ENCODE peak calls at places on chromosomes 16 and 17, in five cellular contexts. One of them, this sample, is unnamed.

GRCh38 chr16:24917891-24918290 is 72.1 kb downstream of the SLC5A11 start:
- DNase-seq in dorsolateral prefrontal cortex: no peak
- DNase-seq in H7: no peak
- DNase-seq in frontal cortex: no peak
- DNase-seq in stimulated activated CD8-positive, alpha-beta memory T cell treated with anti-CD3 and anti-CD28 coated beads, Interleukin-15, amount 100 ng/mL, for 4 hours: no peak
- DNase-seq in this sample: no peak

GRCh38 chr16:85856054-85856453 is 42.9 kb upstream of the IRF8 start:
- DNase-seq in dorsolateral prefrontal cortex: no peak
- DNase-seq in H7: no peak
- DNase-seq in frontal cortex: no peak
- DNase-seq in stimulated activated CD8-positive, alpha-beta memory T cell treated with anti-CD3 and anti-CD28 coated beads, Interleukin-15, amount 100 ng/mL, for 4 hours: no peak
- DNase-seq in this sample: no peak

GRCh38 chr16:84791088-84791487 is 28.7 kb upstream of the CRISPLD2 start:
- DNase-seq in dorsolateral prefrontal cortex: no peak
- DNase-seq in H7: no peak
- DNase-seq in frontal cortex: no peak
- DNase-seq in stimulated activated CD8-positive, alpha-beta memory T cell treated with anti-CD3 and anti-CD28 coated beads, Interleukin-15, amount 100 ng/mL, for 4 hours: no peak
- DNase-seq in this sample: no peak

GRCh38 chr16:50814541-50814940 is 72.7 kb downstream of the CYLD start:
- DNase-seq in dorsolateral prefrontal cortex: no peak
- DNase-seq in H7: no peak
- DNase-seq in frontal cortex: no peak
- DNase-seq in stimulated activated CD8-positive, alpha-beta memory T cell treated with anti-CD3 and anti-CD28 coated beads, Interleukin-15, amount 100 ng/mL, for 4 hours: no peak
- DNase-seq in this sample: no peak

GRCh38 chr17:57004944-57005579 is 27.1 kb downstream of the SCPEP1 start:
- DNase-seq in dorsolateral prefrontal cortex: no peak
- DNase-seq in H7: peak; percentile 53
- DNase-seq in frontal cortex: no peak
- DNase-seq in stimulated activated CD8-positive, alpha-beta memory T cell treated with anti-CD3 and anti-CD28 coated beads, Interleukin-15, amount 100 ng/mL, for 4 hours: no peak
- DNase-seq in this sample: no peak

GRCh38 chr16:2791174-2791573 is 3.8 kb upstream of the PRSS33 start:
- DNase-seq in dorsolateral prefrontal cortex: no peak
- DNase-seq in H7: no peak
- DNase-seq in frontal cortex: no peak
- DNase-seq in stimulated activated CD8-positive, alpha-beta memory T cell treated with anti-CD3 and anti-CD28 coated beads, Interleukin-15, amount 100 ng/mL, for 4 hours: no peak
- DNase-seq in this sample: no peak

GRCh38 chr16:80103463-80103862 is 437.3 kb upstream of the DYNLRB2 start:
- DNase-seq in dorsolateral prefrontal cortex: no peak
- DNase-seq in H7: no peak
- DNase-seq in frontal cortex: no peak
- DNase-seq in stimulated activated CD8-positive, alpha-beta memory T cell treated with anti-CD3 and anti-CD28 coated beads, Interleukin-15, amount 100 ng/mL, for 4 hours: no peak
- DNase-seq in this sample: no peak

GRCh38 chr17:57403241-57403640 is 146.9 kb downstream of the MSI2 start:
- DNase-seq in dorsolateral prefrontal cortex: peak; percentile 62
- DNase-seq in H7: no peak
- DNase-seq in frontal cortex: peak; percentile 21
- DNase-seq in stimulated activated CD8-positive, alpha-beta memory T cell treated with anti-CD3 and anti-CD28 coated beads, Interleukin-15, amount 100 ng/mL, for 4 hours: no peak
- DNase-seq in this sample: no peak

GRCh38 chr17:77670125-77670524 is 288.4 kb upstream of the TNRC6C start:
- DNase-seq in dorsolateral prefrontal cortex: no peak
- DNase-seq in H7: no peak
- DNase-seq in frontal cortex: no peak
- DNase-seq in stimulated activated CD8-positive, alpha-beta memory T cell treated with anti-CD3 and anti-CD28 coated beads, Interleukin-15, amount 100 ng/mL, for 4 hours: no peak
- DNase-seq in this sample: no peak

GRCh38 chr16:23045025-23045424 is 104.2 kb downstream of the USP31 start:
- DNase-seq in dorsolateral prefrontal cortex: no peak
- DNase-seq in H7: no peak
- DNase-seq in frontal cortex: no peak
- DNase-seq in stimulated activated CD8-positive, alpha-beta memory T cell treated with anti-CD3 and anti-CD28 coated beads, Interleukin-15, amount 100 ng/mL, for 4 hours: no peak
- DNase-seq in this sample: no peak

GRCh38 chr17:35141681-35142466 is at the start of gene NLE1:
- DNase-seq in dorsolateral prefrontal cortex: peak; percentile 85
- DNase-seq in H7: peak; percentile 94
- DNase-seq in frontal cortex: peak; percentile 85
- DNase-seq in stimulated activated CD8-positive, alpha-beta memory T cell treated with anti-CD3 and anti-CD28 coated beads, Interleukin-15, amount 100 ng/mL, for 4 hours: peak; percentile 76
- DNase-seq in this sample: peak; percentile 92

GRCh38 chr16:82888616-82889015 is 261.8 kb downstream of the CDH13 start:
- DNase-seq in dorsolateral prefrontal cortex: no peak
- DNase-seq in H7: no peak
- DNase-seq in frontal cortex: no peak
- DNase-seq in stimulated activated CD8-positive, alpha-beta memory T cell treated with anti-CD3 and anti-CD28 coated beads, Interleukin-15, amount 100 ng/mL, for 4 hours: no peak
- DNase-seq in this sample: peak; percentile 54

GRCh38 chr17:77331161-77331864 is 190.5 kb downstream of the SEC14L1 start:
- DNase-seq in dorsolateral prefrontal cortex: peak; percentile 92
- DNase-seq in H7: peak; percentile 98
- DNase-seq in frontal cortex: peak; percentile 81
- DNase-seq in stimulated activated CD8-positive, alpha-beta memory T cell treated with anti-CD3 and anti-CD28 coated beads, Interleukin-15, amount 100 ng/mL, for 4 hours: peak; percentile 79
- DNase-seq in this sample: peak; percentile 96

GRCh38 chr16:29811896-29812665 is at the start of gene PRRT2:
- DNase-seq in dorsolateral prefrontal cortex: peak; percentile 81
- DNase-seq in H7: peak; percentile 95
- DNase-seq in frontal cortex: peak; percentile 69
- DNase-seq in stimulated activated CD8-positive, alpha-beta memory T cell treated with anti-CD3 and anti-CD28 coated beads, Interleukin-15, amount 100 ng/mL, for 4 hours: no peak
- DNase-seq in this sample: peak; percentile 79

GRCh38 chr17:80175411-80175810 is 5.6 kb downstream of the CARD14 start:
- DNase-seq in dorsolateral prefrontal cortex: no peak
- DNase-seq in H7: peak; percentile 82
- DNase-seq in frontal cortex: no peak
- DNase-seq in stimulated activated CD8-positive, alpha-beta memory T cell treated with anti-CD3 and anti-CD28 coated beads, Interleukin-15, amount 100 ng/mL, for 4 hours: no peak
- DNase-seq in this sample: peak; percentile 31

GRCh38 chr17:37792787-37793186 is 47.9 kb upstream of the HNF1B start:
- DNase-seq in dorsolateral prefrontal cortex: no peak
- DNase-seq in H7: no peak
- DNase-seq in frontal cortex: no peak
- DNase-seq in stimulated activated CD8-positive, alpha-beta memory T cell treated with anti-CD3 and anti-CD28 coated beads, Interleukin-15, amount 100 ng/mL, for 4 hours: no peak
- DNase-seq in this sample: no peak

GRCh38 chr17:82242977-82243647 is 14.3 kb downstream of the SLC16A3 start:
- DNase-seq in dorsolateral prefrontal cortex: peak; percentile 88
- DNase-seq in H7: no peak
- DNase-seq in frontal cortex: peak; percentile 75
- DNase-seq in stimulated activated CD8-positive, alpha-beta memory T cell treated with anti-CD3 and anti-CD28 coated beads, Interleukin-15, amount 100 ng/mL, for 4 hours: no peak
- DNase-seq in this sample: peak; percentile 89

GRCh38 chr17:55549140-55549539 is 37.9 kb upstream of the SMIM36 start:
- DNase-seq in dorsolateral prefrontal cortex: no peak
- DNase-seq in H7: peak; percentile 30
- DNase-seq in frontal cortex: no peak
- DNase-seq in stimulated activated CD8-positive, alpha-beta memory T cell treated with anti-CD3 and anti-CD28 coated beads, Interleukin-15, amount 100 ng/mL, for 4 hours: no peak
- DNase-seq in this sample: no peak

GRCh38 chr17:65918450-65918849 is 273.5 kb downstream of the CEP112 start:
- DNase-seq in dorsolateral prefrontal cortex: no peak
- DNase-seq in H7: no peak
- DNase-seq in frontal cortex: no peak
- DNase-seq in stimulated activated CD8-positive, alpha-beta memory T cell treated with anti-CD3 and anti-CD28 coated beads, Interleukin-15, amount 100 ng/mL, for 4 hours: no peak
- DNase-seq in this sample: no peak

GRCh38 chr16:56931253-56931768 is 631 bp upstream of the HERPUD1 start:
- DNase-seq in dorsolateral prefrontal cortex: no peak
- DNase-seq in H7: peak; percentile 57
- DNase-seq in frontal cortex: no peak
- DNase-seq in stimulated activated CD8-positive, alpha-beta memory T cell treated with anti-CD3 and anti-CD28 coated beads, Interleukin-15, amount 100 ng/mL, for 4 hours: no peak
- DNase-seq in this sample: no peak

GRCh38 chr17:44599298-44600175 is 42.3 kb downstream of the FZD2 start:
- DNase-seq in dorsolateral prefrontal cortex: no peak
- DNase-seq in H7: peak; percentile 71
- DNase-seq in frontal cortex: no peak
- DNase-seq in stimulated activated CD8-positive, alpha-beta memory T cell treated with anti-CD3 and anti-CD28 coated beads, Interleukin-15, amount 100 ng/mL, for 4 hours: no peak
- DNase-seq in this sample: peak; percentile 92

GRCh38 chr16:67021321-67021720 is 7.6 kb upstream of the CBFB start:
- DNase-seq in dorsolateral prefrontal cortex: no peak
- DNase-seq in H7: peak; percentile 17
- DNase-seq in frontal cortex: no peak
- DNase-seq in stimulated activated CD8-positive, alpha-beta memory T cell treated with anti-CD3 and anti-CD28 coated beads, Interleukin-15, amount 100 ng/mL, for 4 hours: no peak
- DNase-seq in this sample: no peak

GRCh38 chr17:8477653-8478441 is 42.2 kb downstream of the NDEL1 start:
- DNase-seq in dorsolateral prefrontal cortex: no peak
- DNase-seq in H7: peak; percentile 26
- DNase-seq in frontal cortex: no peak
- DNase-seq in stimulated activated CD8-positive, alpha-beta memory T cell treated with anti-CD3 and anti-CD28 coated beads, Interleukin-15, amount 100 ng/mL, for 4 hours: no peak
- DNase-seq in this sample: no peak

This sample was measured in astrocyte of the hippocampus.